ENCODE peak calls at places on chromosomes 3 and 15, in ten cellular contexts. P is RPMI8226; Y is lower leg skin; S is frontal cortex; G is activated CD4-positive, alpha-beta T cell treated with anti-CD3 and anti-CD28 coated beads for 48 hours; B is activated T-helper 9 cell treated with anti-CD3 and anti-CD28 coated beads, Interleukin-2, amount 50 U/mL, for 16 hours; E is neural crest cell; V is stomach; L is AG09319; F is activated effector memory CD4-positive, alpha-beta T cell treated with Interleukin-2 at 50 U/mL for 16 hours. I is an unnamed sample.
A peak's percentile ranks its signal among the peaks of the same experiment; 100 is the strongest.

GRCh38 chr3:11534011-11534782 is 109.5 kb downstream of the VGLL4 start:
- DNase-seq in P (no peak), Y (no peak), S (no peak), G (no peak), B (no peak), E (no peak), V (peak; percentile 65), L (no peak), F (no peak), I (no peak)

GRCh38 chr3:174253221-174253620 is 605.9 kb upstream of the NAALADL2 start:
- DNase-seq in P (no peak), Y (no peak), S (no peak), G (no peak), B (no peak), E (no peak), V (no peak), L (no peak), F (no peak), I (no peak)

GRCh38 chr3:150783920-150784746 is 21.2 kb upstream of the SIAH2 start:
- DNase-seq in P (no peak), Y (no peak), S (no peak), G (peak; percentile 18), B (no peak), E (no peak), V (no peak), L (no peak), F (no peak), I (peak; percentile 92)

GRCh38 chr15:66670198-66670597 is 31.8 kb upstream of the SMAD6 start:
- DNase-seq in P (no peak), Y (no peak), S (no peak), G (no peak), B (no peak), E (no peak), V (no peak), L (no peak), F (no peak), I (peak; percentile 29)

GRCh38 chr3:184178522-184179138 is 4.0 kb downstream of the AP2M1 start:
- DNase-seq in P (no peak), Y (no peak), S (no peak), G (no peak), B (no peak), E (no peak), V (no peak), L (no peak), F (no peak), I (no peak)

GRCh38 chr3:25291524-25291923 is 136.5 kb upstream of the RARB start:
- DNase-seq in P (no peak), Y (no peak), S (no peak), G (no peak), B (no peak), E (no peak), V (no peak), L (no peak), F (no peak), I (no peak)

GRCh38 chr3:73766599-73767378 is 142.0 kb upstream of the PDZRN3 start:
- DNase-seq in P (no peak), Y (no peak), S (no peak), G (no peak), B (no peak), E (no peak), V (no peak), L (peak; percentile 93), F (no peak), I (peak; percentile 6)

GRCh38 chr3:12719984-12720656 is 38.9 kb downstream of the TMEM40 start:
- DNase-seq in P (peak; percentile 84), Y (peak; percentile 92), S (peak; percentile 78), G (peak; percentile 75), B (peak; percentile 44), E (peak; percentile 64), V (peak; percentile 76), L (peak; percentile 48), F (peak; percentile 43), I (peak; percentile 86)

GRCh38 chr3:187318819-187319616 is 27.5 kb upstream of the MASP1 start:
- DNase-seq in P (peak; percentile 54), Y (no peak), S (peak; percentile 46), G (peak; percentile 51), B (peak; percentile 6), E (peak; percentile 43), V (peak; percentile 39), L (peak; percentile 55), F (no peak), I (peak; percentile 56)

GRCh38 chr3:134526319-134526718 is 40.5 kb downstream of the CEP63 start:
- DNase-seq in P (no peak), Y (no peak), S (no peak), G (no peak), B (no peak), E (no peak), V (no peak), L (no peak), F (no peak), I (no peak)

GRCh38 chr3:157059661-157060060 is 100.3 kb downstream of the CCNL1 start:
- DNase-seq in P (no peak), Y (no peak), S (no peak), G (no peak), B (no peak), E (no peak), V (no peak), L (no peak), F (no peak), I (no peak)

GRCh38 chr3:170869645-170870593 is at the start of gene RPL22L1:
- DNase-seq in P (peak; percentile 100), Y (peak; percentile 99), S (peak; percentile 79), G (peak; percentile 95), B (peak; percentile 89), E (peak; percentile 86), V (peak; percentile 95), L (peak; percentile 89), F (peak; percentile 88), I (peak; percentile 95)

GRCh38 chr15:100997442-100997841 is 78.3 kb downstream of the LRRK1 start:
- DNase-seq in P (no peak), Y (no peak), S (no peak), G (no peak), B (no peak), E (no peak), V (no peak), L (peak; percentile 47), F (no peak), I (no peak)

GRCh38 chr3:180311242-180311641 is 274.5 kb upstream of the PEX5L start:
- DNase-seq in P (no peak), Y (no peak), S (no peak), G (no peak), B (no peak), E (no peak), V (no peak), L (no peak), F (no peak), I (no peak)

GRCh38 chr15:72481015-72481659 is 7.0 kb downstream of the ARIH1 start:
- DNase-seq in P (no peak), Y (no peak), S (no peak), G (no peak), B (no peak), E (no peak), V (no peak), L (no peak), F (no peak), I (no peak)

GRCh38 chr3:182789371-182789770 is 3.9 kb upstream of the ATP11B start:
- DNase-seq in P (peak; percentile 69), Y (no peak), S (no peak), G (no peak), B (no peak), E (no peak), V (no peak), L (no peak), F (no peak), I (peak; percentile 6)

GRCh38 chr3:8069471-8069870 is 432.2 kb upstream of the LMCD1 start:
- DNase-seq in P (no peak), Y (no peak), S (no peak), G (no peak), B (no peak), E (no peak), V (no peak), L (no peak), F (no peak), I (peak; percentile 20)

GRCh38 chr15:52217186-52217585 is 26.0 kb upstream of the GNB5 start:
- DNase-seq in P (peak; percentile 51), Y (peak; percentile 84), S (no peak), G (peak; percentile 46), B (no peak), E (no peak), V (peak; percentile 65), L (no peak), F (no peak), I (peak; percentile 52)

GRCh38 chr3:170277833-170278586 is 55.8 kb downstream of the PRKCI start:
- DNase-seq in P (peak; percentile 67), Y (no peak), S (no peak), G (no peak), B (no peak), E (no peak), V (no peak), L (no peak), F (no peak), I (no peak)

GRCh38 chr15:48858401-48858800 is 19.5 kb upstream of the EID1 start:
- DNase-seq in P (no peak), Y (no peak), S (no peak), G (no peak), B (no peak), E (no peak), V (no peak), L (no peak), F (no peak), I (peak; percentile 56)

GRCh38 chr3:56799251-56799882 is 2.4 kb downstream of the ARHGEF3 start:
- DNase-seq in P (peak; percentile 54), Y (peak; percentile 18), S (peak; percentile 35), G (no peak), B (no peak), E (no peak), V (no peak), L (no peak), F (no peak), I (peak; percentile 76)

GRCh38 chr3:100210777-100211145 is 50.0 kb upstream of the TBC1D23 start:
- DNase-seq in P (no peak), Y (no peak), S (no peak), G (no peak), B (no peak), E (no peak), V (no peak), L (peak; percentile 92), F (no peak), I (no peak)

GRCh38 chr3:139302084-139302800 is 41.6 kb upstream of the MRPS22 start:
- DNase-seq in P (no peak), Y (peak; percentile 91), S (no peak), G (no peak), B (no peak), E (no peak), V (no peak), L (peak; percentile 97), F (no peak), I (peak; percentile 87)

GRCh38 chr15:71094137-71094536 is 21.1 kb upstream of the THSD4 start:
- DNase-seq in P (no peak), Y (no peak), S (no peak), G (no peak), B (no peak), E (no peak), V (no peak), L (no peak), F (no peak), I (no peak)

GRCh38 chr15:67085237-67085817 is 19.9 kb downstream of the SMAD3 start:
- DNase-seq in P (peak; percentile 40), Y (no peak), S (no peak), G (peak; percentile 78), B (no peak), E (no peak), V (no peak), L (no peak), F (no peak), I (no peak)

GRCh38 chr3:87287025-87287424 is 10.6 kb upstream of the POU1F1 start:
- DNase-seq in P (no peak), Y (no peak), S (no peak), G (no peak), B (no peak), E (no peak), V (no peak), L (no peak), F (no peak), I (peak; percentile 87)

GRCh38 chr15:67036775-67037555 is 28.4 kb upstream of the SMAD3 start:
- DNase-seq in P (no peak), Y (no peak), S (no peak), G (no peak), B (no peak), E (no peak), V (no peak), L (no peak), F (no peak), I (no peak)

GRCh38 chr3:152773633-152774032 is 61.3 kb upstream of the P2RY1 start:
- DNase-seq in P (no peak), Y (no peak), S (no peak), G (no peak), B (no peak), E (no peak), V (no peak), L (no peak), F (no peak), I (no peak)

I was measured in epithelial cell of esophagus.